ENCODE peak calls at places on chromosomes 2 and 18, in eight cellular contexts. O is upper lobe of left lung, D is tibial nerve, I is left ventricle myocardium inferior, M is cardiac muscle cell, L is adrenal gland, U is MM.1S, P is heart left ventricle. Y is an unnamed sample.

GRCh38 chr2:7010376-7010775 is 93.2 kb downstream of the RNF144A start:
- DNase-seq in O (no peak), D (no peak), I (no peak), M (no peak), L (peak; percentile 73), U (no peak), P (no peak), Y (no peak)

GRCh38 chr2:216052420-216052819 is 29.2 kb downstream of the PECR start:
- DNase-seq in O (no peak), D (no peak), I (no peak), M (no peak), L (no peak), U (no peak), P (no peak), Y (no peak)

GRCh38 chr2:12709207-12709522 is 7.6 kb upstream of the TRIB2 start:
- DNase-seq in O (no peak), D (no peak), I (no peak), M (no peak), L (no peak), U (no peak), P (no peak), Y (no peak)

GRCh38 chr18:6376433-6377229 is 38.1 kb downstream of the L3MBTL4 start:
- DNase-seq in O (no peak), D (no peak), I (no peak), M (no peak), L (no peak), U (no peak), P (no peak), Y (no peak)

GRCh38 chr2:185757356-185757755 is 18.8 kb downstream of the FSIP2 start:
- DNase-seq in O (no peak), D (no peak), I (no peak), M (no peak), L (no peak), U (no peak), P (no peak), Y (no peak)

GRCh38 chr18:52409732-52410131 is 69.7 kb downstream of the DCC start:
- DNase-seq in O (no peak), D (no peak), I (no peak), M (no peak), L (no peak), U (peak; percentile 83), P (no peak), Y (no peak)

GRCh38 chr2:18505703-18506341 is 54.6 kb downstream of the RDH14 start:
- DNase-seq in O (no peak), D (no peak), I (no peak), M (no peak), L (no peak), U (no peak), P (no peak), Y (no peak)

GRCh38 chr2:105329561-105330495 is at the start of gene TGFBRAP1:
- DNase-seq in O (peak; percentile 94), D (no peak), I (peak; percentile 60), M (peak; percentile 83), L (peak; percentile 65), U (peak; percentile 71), P (peak; percentile 61), Y (peak; percentile 37)

GRCh38 chr18:48405108-48405507 is 4.1 kb downstream of the ZBTB7C start:
- DNase-seq in O (no peak), D (no peak), I (no peak), M (no peak), L (peak; percentile 53), U (no peak), P (no peak), Y (no peak)

GRCh38 chr2:149617476-149617875 is 29.9 kb upstream of the MMADHC start:
- DNase-seq in O (no peak), D (no peak), I (no peak), M (no peak), L (no peak), U (no peak), P (no peak), Y (no peak)

GRCh38 chr2:191678437-191679110 is 638 bp downstream of the NABP1 start:
- DNase-seq in O (peak; percentile 88), D (peak; percentile 47), I (peak; percentile 50), M (peak; percentile 52), L (peak; percentile 65), U (peak; percentile 67), P (peak; percentile 59), Y (peak; percentile 65)

GRCh38 chr2:191686079-191686478 is 8.1 kb downstream of the NABP1 start:
- DNase-seq in O (no peak), D (no peak), I (no peak), M (no peak), L (no peak), U (no peak), P (no peak), Y (no peak)

GRCh38 chr2:191679818-191680600 is 2.1 kb downstream of the NABP1 start:
- DNase-seq in O (no peak), D (no peak), I (no peak), M (no peak), L (no peak), U (peak; percentile 74), P (no peak), Y (no peak)

GRCh38 chr2:191680639-191681038 is 2.7 kb downstream of the NABP1 start:
- DNase-seq in O (no peak), D (no peak), I (no peak), M (no peak), L (no peak), U (no peak), P (no peak), Y (no peak)

DNA sequence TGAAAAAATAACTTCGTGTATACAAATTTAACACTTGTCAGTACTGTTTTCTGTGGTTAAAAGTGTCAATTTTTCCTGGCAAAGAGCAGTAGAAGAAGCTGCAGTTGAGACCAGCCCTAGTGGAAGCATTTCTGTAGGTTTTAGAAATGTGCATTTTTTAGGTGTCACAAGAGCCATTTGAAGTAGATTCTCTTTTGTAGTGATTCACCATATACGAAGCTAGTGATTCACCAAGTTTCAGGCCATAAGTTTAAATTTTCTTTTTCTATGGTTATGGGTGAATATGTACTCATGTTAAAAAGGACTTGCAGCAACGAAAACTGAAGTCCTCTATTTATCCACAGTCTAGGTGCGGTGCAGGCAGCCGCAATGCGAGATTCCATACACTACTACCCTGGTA is 4.2 kb downstream of the NABP1 start:
- DNase-seq in O (no peak), D (no peak), I (no peak), M (no peak), L (no peak), U (no peak), P (no peak), Y (no peak)
- H3K4me1 ChIP-seq in O (peaks cover 16% of the 10 kb centered on the region), D (no peaks in the 10 kb centered on the region), I (peaks cover 17% of the 10 kb centered on the region), M (no peaks in the 10 kb centered on the region), L (no peaks in the 10 kb centered on the region), U (peaks cover 20% of the 10 kb centered on the region), P (peaks cover 3% of the 10 kb centered on the region), Y (peaks cover 5% of the 10 kb centered on the region)

DNA sequence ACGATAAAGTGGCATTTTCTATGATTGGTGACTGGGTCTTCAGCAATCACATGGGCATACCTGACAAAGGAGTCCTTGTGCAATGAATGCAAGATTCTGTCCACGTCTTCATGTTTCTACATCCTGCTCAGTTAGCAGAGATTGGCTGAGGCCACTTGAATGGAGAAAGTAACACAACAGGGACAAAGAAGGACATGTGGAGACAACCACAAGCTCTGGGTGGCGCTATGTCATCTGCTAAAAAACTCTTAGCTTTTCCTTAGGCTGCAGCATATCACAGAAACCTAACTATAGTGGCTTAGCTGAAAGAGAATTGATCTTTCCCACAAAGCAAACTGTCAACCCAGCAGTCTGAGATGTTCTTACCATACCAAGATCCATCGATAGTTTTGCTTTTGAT is 1109.7 kb downstream of the SOCS6 start:
- DNase-seq in O (no peak), D (no peak), I (no peak), M (peak; percentile 72), L (no peak), U (no peak), P (no peak), Y (peak; percentile 54)
- TF ChIP-seq CTCF in O (no peak), D (no peak), I (no peak), M (peak; percentile 43), L (no peak), U (no peak), P (no peak), Y (no peak)

GRCh38 chr2:24179683-24180082 is 4.8 kb downstream of the FAM228A start:
- DNase-seq in O (no peak), D (no peak), I (no peak), M (no peak), L (no peak), U (peak; percentile 16), P (no peak), Y (no peak)

GRCh38 chr2:24176326-24176725 is 1.5 kb downstream of the FAM228A start:
- DNase-seq in O (no peak), D (no peak), I (no peak), M (no peak), L (no peak), U (no peak), P (no peak), Y (no peak)

GRCh38 chr2:24174851-24175277 is at the start of gene FAM228A:
- DNase-seq in O (peak; percentile 74), D (no peak), I (no peak), M (no peak), L (no peak), U (no peak), P (no peak), Y (peak; percentile 22)

DNA sequence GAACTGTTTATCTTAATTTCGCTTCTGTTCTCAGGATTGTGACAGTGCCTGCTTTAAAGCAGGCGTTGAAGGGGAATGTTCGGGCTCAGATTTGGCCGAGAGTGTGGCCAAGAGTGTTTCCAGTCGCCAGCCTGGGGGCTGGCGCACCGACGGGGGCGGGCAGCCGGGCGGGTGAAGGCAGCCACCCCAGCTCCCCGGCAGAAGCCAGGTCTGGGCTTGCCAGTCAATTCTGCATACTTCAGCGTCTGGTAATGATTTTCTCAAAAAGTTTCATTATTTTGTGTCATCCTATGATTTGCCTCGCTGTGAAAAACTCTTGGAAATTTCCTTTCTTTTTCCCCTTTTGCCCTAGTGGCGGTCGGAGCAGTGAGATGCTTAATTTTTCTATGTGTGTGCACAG is 778 bp downstream of the FAM228A start:
- DNase-seq in O (peak; percentile 39), D (no peak), I (no peak), M (no peak), L (no peak), U (no peak), P (no peak), Y (no peak)
- H3K4me3 ChIP-seq in O (no peak overlapping the region), D (no peak overlapping the region), I (peak overlapping the region; percentile 44), M (no peak overlapping the region), L (no peak overlapping the region), U (no peak overlapping the region), P (no peak overlapping the region), Y (peak overlapping the region; percentile 50)

GRCh38 chr18:55324166-55324565 is 263.8 kb downstream of the TCF4 start:
- DNase-seq in O (no peak), D (no peak), I (no peak), M (no peak), L (no peak), U (no peak), P (no peak), Y (no peak)

GRCh38 chr18:55328301-55328700 is 259.7 kb downstream of the TCF4 start:
- DNase-seq in O (no peak), D (no peak), I (no peak), M (no peak), L (no peak), U (no peak), P (no peak), Y (no peak)

GRCh38 chr18:55331301-55331700 is 256.7 kb downstream of the TCF4 start:
- DNase-seq in O (no peak), D (no peak), I (no peak), M (no peak), L (no peak), U (no peak), P (no peak), Y (no peak)

GRCh38 chr18:55326134-55326533 is 261.9 kb downstream of the TCF4 start:
- DNase-seq in O (no peak), D (no peak), I (no peak), M (no peak), L (no peak), U (no peak), P (no peak), Y (no peak)

GRCh38 chr18:55327454-55327853 is 260.5 kb downstream of the TCF4 start:
- DNase-seq in O (no peak), D (no peak), I (no peak), M (no peak), L (no peak), U (no peak), P (no peak), Y (no peak)
- H3K4me1 ChIP-seq in O (peaks cover 23% of the 10 kb centered on the region), D (no peaks in the 10 kb centered on the region), I (peaks cover 75% of the 10 kb centered on the region), M (peaks cover 10% of the 10 kb centered on the region), L (peaks cover 18% of the 10 kb centered on the region), U (peaks cover 13% of the 10 kb centered on the region), P (peaks cover 74% of the 10 kb centered on the region), Y (peaks cover 18% of the 10 kb centered on the region)

Y was measured in testis.